ENCODE peak calls at places on chromosomes 5 and 9, in five cellular contexts. G is Daoy, T is ecto neural progenitor cell, Z is fibroblast of gingiva, M is psoas muscle. U is an unnamed sample.

GRCh38 chr9:4333231-4333740 is 33.4 kb upstream of the GLIS3 start:
- DNase-seq in M (no peak), Z (peak; percentile 62), G (no peak), T (no peak), U (no peak)

GRCh38 chr5:33649801-33650482 is 209.2 kb downstream of the TARS1 start:
- DNase-seq in G (peak; percentile 59), Z (peak; percentile 70), T (peak; percentile 47), M (no peak), U (no peak)

GRCh38 chr5:136703706-136704105 is 338.4 kb upstream of the TRPC7 start:
- DNase-seq in Z (no peak), M (no peak), G (no peak), T (no peak), U (no peak)

GRCh38 chr9:129026442-129027223 is 1.5 kb downstream of the SH3GLB2 start:
- DNase-seq in M (no peak), G (no peak), T (peak; percentile 71), Z (no peak), U (no peak)

GRCh38 chr9:6226696-6227095 is 11.1 kb downstream of the IL33 start:
- DNase-seq in Z (no peak), G (peak; percentile 19), T (no peak), M (no peak), U (no peak)

GRCh38 chr5:174760721-174761120 is 36.3 kb downstream of the MSX2 start:
- DNase-seq in M (no peak), G (peak; percentile 55), Z (peak; percentile 31), T (no peak), U (no peak)

GRCh38 chr5:170297589-170298462 is at the start of gene LCP2:
- DNase-seq in G (no peak), Z (no peak), M (no peak), T (no peak), U (no peak)

GRCh38 chr5:125011982-125012381 is 265.5 kb upstream of the ZNF608 start:
- DNase-seq in M (no peak), T (no peak), G (no peak), Z (no peak), U (peak; percentile 21)

GRCh38 chr5:67341478-67341877 is 144.9 kb upstream of the CD180 start:
- DNase-seq in T (no peak), Z (no peak), G (no peak), M (no peak), U (no peak)

GRCh38 chr5:163730206-163730782 is 224.9 kb downstream of the MAT2B start:
- DNase-seq in M (no peak), G (no peak), T (no peak), Z (no peak), U (no peak)

GRCh38 chr5:106374956-106375355 is 1295.8 kb downstream of the EFNA5 start:
- DNase-seq in Z (no peak), G (peak; percentile 33), T (no peak), M (no peak), U (no peak)

GRCh38 chr9:8315211-8315610 is 515.6 kb upstream of the DMAC1 start:
- DNase-seq in M (no peak), Z (no peak), T (no peak), G (peak; percentile 11), U (no peak)

U was measured in NCI-H1436.